ENCODE peak calls at places on chromosome 18, in six cellular contexts. X, Z, T, S, P and K are unnamed samples.

GRCh38 chr18:12246849-12247808 is 7.0 kb upstream of the CIDEA start:
- DNase-seq in X (no peak), Z (peak; percentile 63), T (peak; percentile 10), S (peak; percentile 63), P (no peak), K (no peak)

GRCh38 chr18:6056171-6056932 is 161.0 kb upstream of the TMEM200C start:
- DNase-seq in X (no peak), Z (no peak), T (peak; percentile 57), S (no peak), P (no peak), K (no peak)

GRCh38 chr18:48490641-48491040 is 48.2 kb upstream of the CTIF start:
- DNase-seq in X (no peak), Z (no peak), T (no peak), S (no peak), P (no peak), K (no peak)

GRCh38 chr18:33818145-33818544 is 240.1 kb downstream of the ASXL3 start:
- DNase-seq in X (no peak), Z (no peak), T (no peak), S (no peak), P (no peak), K (no peak)

GRCh38 chr18:50813353-50813752 is 6.5 kb downstream of the MRO start:
- DNase-seq in X (no peak), Z (no peak), T (no peak), S (no peak), P (no peak), K (no peak)

GRCh38 chr18:58205087-58205779 is 161.2 kb downstream of the NEDD4L start:
- DNase-seq in X (no peak), Z (no peak), T (no peak), S (no peak), P (no peak), K (no peak)

GRCh38 chr18:27707201-27707600 is 469.7 kb downstream of the CDH2 start:
- DNase-seq in X (no peak), Z (no peak), T (no peak), S (no peak), P (no peak), K (no peak)

GRCh38 chr18:30929065-30929464 is 113.5 kb downstream of the DSC3 start:
- DNase-seq in X (no peak), Z (no peak), T (no peak), S (no peak), P (no peak), K (no peak)

GRCh38 chr18:22020127-22020866 is 149.1 kb upstream of the GATA6 start:
- DNase-seq in X (no peak), Z (no peak), T (peak; percentile 80), S (no peak), P (no peak), K (no peak)

GRCh38 chr18:49585781-49586663 is 24.2 kb downstream of the LIPG start:
- DNase-seq in X (no peak), Z (no peak), T (no peak), S (no peak), P (no peak), K (peak; percentile 30)

GRCh38 chr18:46518438-46518837 is 138.6 kb downstream of the LOXHD1 start:
- DNase-seq in X (no peak), Z (no peak), T (peak; percentile 9), S (peak; percentile 61), P (no peak), K (no peak)
- TF ChIP-seq YY1 in X (no peak), Z (no peak), T (no peak), S (no peak), P (no peak), K (no peak)

DNA sequence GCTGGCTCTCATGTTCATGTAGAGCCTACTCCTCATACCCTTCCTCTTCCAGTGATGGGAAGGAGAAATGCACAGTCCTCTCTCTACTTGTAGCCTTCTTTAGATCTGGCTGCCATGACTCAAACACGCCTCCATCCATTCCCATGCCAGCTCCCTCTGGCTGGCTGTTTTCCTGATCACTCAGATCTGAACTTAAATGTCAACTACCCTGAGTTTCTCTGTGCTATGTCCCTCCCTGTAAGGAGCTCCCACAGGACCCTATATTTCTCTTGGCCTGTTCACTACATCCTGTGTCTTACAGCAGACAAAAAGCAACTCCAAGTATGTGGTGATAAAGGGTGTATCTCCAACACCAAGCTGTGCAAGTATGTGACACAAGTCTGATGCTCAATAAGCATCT is 152.4 kb downstream of the TCF4 start:
- DNase-seq in X (no peak), Z (no peak), T (no peak), S (no peak), P (no peak), K (no peak)
- TF ChIP-seq YY1 in X (no peak), Z (no peak), T (no peak), S (no peak), P (no peak), K (no peak)

GRCh38 chr18:61910101-61910500 is 17.3 kb upstream of the RNF152 start:
- DNase-seq in X (no peak), Z (no peak), T (no peak), S (no peak), P (no peak), K (no peak)

GRCh38 chr18:61908661-61909060 is 15.9 kb upstream of the RNF152 start:
- DNase-seq in X (no peak), Z (no peak), T (no peak), S (no peak), P (no peak), K (no peak)

GRCh38 chr18:61917870-61918269 is 25.1 kb upstream of the RNF152 start:
- DNase-seq in X (no peak), Z (no peak), T (no peak), S (no peak), P (no peak), K (no peak)

DNA sequence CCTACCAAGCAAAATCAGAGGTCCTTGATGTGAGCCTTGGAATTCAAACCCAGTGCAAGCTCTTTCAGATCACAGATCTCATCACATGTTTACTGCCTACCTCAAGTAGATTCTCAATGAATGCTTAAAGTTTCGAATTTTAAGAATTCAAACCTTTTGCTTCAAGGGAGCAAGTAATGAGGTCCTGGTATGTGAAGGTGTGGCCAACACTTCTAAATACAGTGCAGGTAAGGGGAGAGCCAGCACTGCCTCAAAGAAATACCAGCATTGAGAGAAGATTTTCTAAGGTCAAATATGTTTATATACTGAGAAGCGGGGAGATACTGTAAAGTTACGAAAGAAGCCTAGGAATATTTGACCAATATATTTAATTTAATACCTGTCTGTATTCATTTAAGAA is 19.7 kb upstream of the RNF152 start:
- DNase-seq in X (no peak), Z (no peak), T (no peak), S (no peak), P (no peak), K (no peak)
- TF ChIP-seq YY1 in X (no peak), Z (no peak), T (no peak), S (no peak), P (no peak), K (no peak)

GRCh38 chr18:7727381-7728076 is 160.4 kb downstream of the PTPRM start:
- DNase-seq in X (no peak), Z (no peak), T (no peak), S (no peak), P (no peak), K (no peak)
- TF ChIP-seq YY1 in X (no peak), Z (no peak), T (no peak), S (no peak), P (no peak), K (no peak)

DNA sequence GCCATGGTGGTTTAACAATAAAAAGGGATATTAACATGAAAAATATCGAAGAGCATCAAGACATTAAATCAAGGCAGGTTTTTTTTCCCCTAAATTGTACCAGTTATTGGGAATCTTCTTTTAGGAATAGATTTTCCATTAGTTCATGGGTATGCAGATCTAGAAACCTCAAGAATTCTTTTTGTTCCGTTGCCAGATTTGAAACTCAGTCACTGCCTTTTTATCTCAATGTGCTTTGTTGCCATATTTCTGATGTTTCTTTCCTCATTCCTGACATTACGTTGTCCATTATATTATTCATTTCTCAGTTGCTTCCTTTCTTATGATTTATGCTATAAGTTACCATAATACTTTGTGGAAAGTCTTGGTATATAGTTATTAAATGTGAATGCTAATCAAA is 162.2 kb downstream of the CD226 start:
- DNase-seq in X (no peak), Z (no peak), T (no peak), S (no peak), P (no peak), K (no peak)
- TF ChIP-seq YY1 in X (no peak), Z (no peak), T (no peak), S (no peak), P (no peak), K (no peak)

GRCh38 chr18:74870950-74871349 is 273.3 kb downstream of the ZNF407 start:
- DNase-seq in X (no peak), Z (no peak), T (no peak), S (no peak), P (no peak), K (no peak)
- TF ChIP-seq YY1 in X (no peak), Z (no peak), T (no peak), S (no peak), P (no peak), K (no peak)

GRCh38 chr18:80210312-80211083 is 36.8 kb downstream of the PARD6G start:
- DNase-seq in X (no peak), Z (no peak), T (peak; percentile 54), S (no peak), P (no peak), K (no peak)

GRCh38 chr18:80218341-80219227 is 28.7 kb downstream of the PARD6G start:
- DNase-seq in X (no peak), Z (no peak), T (no peak), S (no peak), P (no peak), K (no peak)

GRCh38 chr18:80208620-80209019 is 38.7 kb downstream of the PARD6G start:
- DNase-seq in X (no peak), Z (no peak), T (no peak), S (no peak), P (no peak), K (no peak)

DNA sequence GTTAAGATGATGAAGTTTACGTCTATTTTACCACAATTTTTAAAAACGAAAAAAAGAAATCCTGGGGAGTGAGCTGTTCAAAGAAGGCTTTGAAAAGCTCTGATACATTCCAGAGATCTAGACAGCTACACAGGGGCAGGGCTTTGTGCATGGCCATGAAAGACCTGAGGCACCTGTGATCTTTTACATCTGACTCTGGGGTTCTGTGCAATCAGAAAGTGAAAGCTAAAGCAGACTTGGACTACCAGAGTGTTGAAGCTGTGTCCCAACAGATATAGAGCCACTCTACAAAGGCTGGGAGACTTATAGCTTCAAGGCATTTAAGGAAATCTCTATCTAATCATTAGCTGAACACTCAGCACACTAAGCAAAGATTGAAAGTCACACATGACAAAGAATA is 34.1 kb downstream of the PARD6G start:
- DNase-seq in X (no peak), Z (no peak), T (peak; percentile 47), S (no peak), P (no peak), K (no peak)
- TF ChIP-seq YY1 in X (no peak), Z (no peak), T (no peak), S (no peak), P (no peak), K (no peak)